ENCODE peak calls at places on chromosome 1, in four cellular contexts. W, M, E and U are unnamed samples.

GRCh38 chr1:190175320-190175719 is 302.3 kb downstream of the BRINP3 start:
- DNase-seq in W (no peak), E (no peak), M (no peak), U (no peak)

GRCh38 chr1:209455666-209456065 is 127.8 kb upstream of the CAMK1G start:
- DNase-seq in M (no peak), W (no peak), E (no peak), U (no peak)

GRCh38 chr1:212816567-212817278 is 25.0 kb downstream of the TATDN3 start:
- DNase-seq in E (peak), M (peak), W (no peak), U (no peak)

GRCh38 chr1:160779662-160780397 is 16.1 kb upstream of the LY9 start:
- DNase-seq in W (peak), M (peak), E (peak), U (no peak)

GRCh38 chr1:203322480-203323179 is 17.3 kb downstream of the BTG2 start:
- DNase-seq in E (no peak), M (no peak), W (no peak), U (no peak)

GRCh38 chr1:208820600-208821232 is 576.5 kb upstream of the PLXNA2 start:
- DNase-seq in E (no peak), W (no peak), M (no peak), U (no peak)

GRCh38 chr1:45876000-45876399 is 72.6 kb downstream of the MAST2 start:
- DNase-seq in E (no peak), M (no peak), W (no peak), U (no peak)

GRCh38 chr1:56326056-56326455 is 253.3 kb downstream of the PLPP3 start:
- DNase-seq in W (no peak), M (no peak), E (no peak), U (no peak)

GRCh38 chr1:184418955-184419733 is 32.3 kb downstream of the C1orf21 start:
- DNase-seq in E (no peak), W (no peak), M (no peak), U (no peak)

GRCh38 chr1:224781800-224782199 is 147.7 kb upstream of the DNAH14 start:
- DNase-seq in E (peak), W (no peak), M (no peak), U (no peak)

GRCh38 chr1:91613594-91613993 is 112.9 kb downstream of the CDC7 start:
- DNase-seq in W (peak), E (no peak), M (no peak), U (no peak)

GRCh38 chr1:198467342-198467741 is 73.1 kb downstream of the ATP6V1G3 start:
- DNase-seq in E (no peak), M (no peak), W (no peak), U (no peak)

GRCh38 chr1:232012773-232013386 is 386.3 kb downstream of the DISC1 start:
- DNase-seq in W (no peak), E (no peak), M (no peak), U (no peak)

GRCh38 chr1:49050041-49050440 is 273.4 kb upstream of the BEND5 start:
- DNase-seq in W (no peak), E (no peak), M (no peak), U (no peak)

GRCh38 chr1:82386365-82387069 is 585.8 kb downstream of the ADGRL2 start:
- DNase-seq in M (no peak), E (no peak), W (no peak), U (no peak)

GRCh38 chr1:11680270-11681070 is 478 bp downstream of the MAD2L2 start:
- DNase-seq in M (peak), W (peak), E (no peak), U (no peak)

GRCh38 chr1:54463259-54464030 is 57.3 kb upstream of the SSBP3 start:
- DNase-seq in E (no peak), W (no peak), M (peak), U (no peak)

GRCh38 chr1:246435421-246436041 is 71.5 kb downstream of the SMYD3 start:
- DNase-seq in W (no peak), E (no peak), M (no peak), U (no peak)

GRCh38 chr1:115069626-115070308 is 19.5 kb downstream of the TSPAN2 start:
- DNase-seq in E (no peak), W (no peak), M (no peak), U (no peak)

GRCh38 chr1:46687095-46687659 is 15.5 kb downstream of the TEX38 start:
- DNase-seq in W (no peak), M (no peak), E (no peak), U (no peak)

GRCh38 chr1:93779540-93780121 is 98.0 kb upstream of the BCAR3 start:
- DNase-seq in E (no peak), W (peak), M (no peak), U (no peak)

GRCh38 chr1:199580280-199580679 is 447.2 kb upstream of the NR5A2 start:
- DNase-seq in E (no peak), M (no peak), W (no peak), U (no peak)

GRCh38 chr1:180181048-180181447 is 26.4 kb downstream of the QSOX1 start:
- DNase-seq in M (peak), E (no peak), W (no peak), U (no peak)

GRCh38 chr1:221715321-221716169 is 26.3 kb downstream of the DUSP10 start:
- DNase-seq in W (no peak), M (no peak), E (peak), U (no peak)

GRCh38 chr1:31627930-31628421 is 10.5 kb downstream of the HCRTR1 start:
- DNase-seq in E (no peak), W (no peak), M (peak), U (no peak)

GRCh38 chr1:158793604-158794003 is 12.6 kb upstream of the OR6N2 start:
- DNase-seq in M (no peak), E (no peak), W (no peak), U (no peak)

DNA sequence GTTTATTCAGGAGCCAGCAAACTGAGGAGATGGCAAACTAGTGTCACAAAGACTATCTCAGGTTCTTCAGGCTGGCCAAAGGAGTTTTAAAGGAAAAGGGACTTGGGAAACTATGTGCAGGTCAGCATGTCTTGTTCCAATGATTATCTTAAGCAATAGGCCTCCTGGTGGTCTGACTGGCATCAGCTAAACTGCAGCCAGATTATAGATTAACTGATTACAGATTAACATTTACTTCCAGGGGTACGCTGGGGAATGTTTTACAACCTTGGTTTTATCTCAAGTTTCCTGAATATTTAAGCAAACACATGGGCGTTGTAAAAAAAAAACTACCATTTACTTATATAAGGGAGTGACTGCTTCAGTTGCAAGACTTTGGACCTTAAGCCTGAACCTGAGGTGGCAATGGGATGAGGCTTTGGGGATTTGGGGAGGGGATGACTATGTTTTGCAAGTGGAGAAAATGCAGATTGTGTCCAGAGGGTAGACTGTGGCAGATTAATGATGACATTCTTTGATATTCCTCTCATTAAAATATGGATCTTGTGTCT is 600.7 kb upstream of the B3GALT2 start:
- DNase-seq in E (no peak), W (no peak), M (no peak), U (no peak)
- TF ChIP-seq PBX3 in E (no peak), W (no peak), M (no peak), U (no peak)

GRCh38 chr1:173477286-173478098 is at the start of gene PRDX6:
- DNase-seq in E (peak), W (peak), M (no peak), U (no peak)
- TF ChIP-seq PBX3 in E (peak), W (no peak), M (no peak), U (no peak)

GRCh38 chr1:110197905-110198629 is 12.0 kb upstream of the KCNC4 start:
- DNase-seq in E (no peak), W (no peak), M (no peak), U (no peak)

GRCh38 chr1:110198746-110199145 is 11.4 kb upstream of the KCNC4 start:
- DNase-seq in E (no peak), W (no peak), M (no peak), U (no peak)

GRCh38 chr1:110195196-110195595 is 14.9 kb upstream of the KCNC4 start:
- DNase-seq in W (no peak), M (no peak), E (no peak), U (no peak)

GRCh38 chr1:110200190-110200589 is 9.9 kb upstream of the KCNC4 start:
- DNase-seq in W (no peak), E (no peak), M (no peak), U (no peak)

GRCh38 chr1:110196917-110197782 is 13.0 kb upstream of the KCNC4 start:
- DNase-seq in W (peak), E (peak), M (peak), U (no peak)
- TF ChIP-seq PBX3 in W (no peak), E (no peak), M (no peak), U (no peak)

GRCh38 chr1:34320081-34320480 is 143.4 kb downstream of the C1orf94 start:
- DNase-seq in M (peak), W (no peak), E (no peak), U (no peak)
- TF ChIP-seq PBX3 in M (no peak), W (no peak), E (no peak), U (no peak)

GRCh38 chr1:185421485-185422100 is 104.5 kb upstream of the IVNS1ABP start:
- DNase-seq in E (no peak), M (no peak), W (no peak), U (no peak)
- TF ChIP-seq PBX3 in E (no peak), M (no peak), W (no peak), U (no peak)

DNA sequence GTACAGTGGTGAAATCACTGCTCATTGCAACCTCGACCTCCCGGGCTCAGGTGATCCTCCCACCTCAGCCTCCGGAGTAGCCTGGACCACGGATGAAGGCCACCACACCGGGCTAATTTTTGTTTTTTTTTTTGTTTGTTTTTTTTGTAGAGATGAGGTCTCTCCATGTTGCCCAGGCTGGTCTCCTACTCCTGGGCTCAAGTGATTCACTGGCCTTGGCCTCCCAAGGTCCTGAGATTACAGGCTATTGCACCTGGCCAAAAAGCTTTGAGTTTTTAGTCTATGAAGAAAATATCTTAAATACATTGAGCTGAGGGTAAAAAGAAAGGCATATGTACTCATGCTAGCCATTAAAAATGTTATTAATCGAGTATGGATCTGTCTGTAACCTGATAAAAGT is 3.6 kb downstream of the TMEM50A start:
- DNase-seq in E (no peak), M (no peak), W (no peak), U (no peak)
- TF ChIP-seq PBX3 in E (no peak), M (no peak), W (no peak), U (no peak)

GRCh38 chr1:84634536-84635205 is 55.6 kb downstream of the SSX2IP start:
- DNase-seq in M (no peak), E (peak), W (no peak), U (no peak)

GRCh38 chr1:84635261-84635848 is 54.9 kb downstream of the SSX2IP start:
- DNase-seq in M (no peak), E (no peak), W (no peak), U (no peak)

GRCh38 chr1:84632975-84633427 is 57.3 kb downstream of the SSX2IP start:
- DNase-seq in M (no peak), W (peak), E (no peak), U (no peak)

GRCh38 chr1:84632142-84632541 is 57.9 kb upstream of the CTBS start:
- DNase-seq in E (no peak), W (no peak), M (no peak), U (no peak)
- TF ChIP-seq PBX3 in E (no peak), W (no peak), M (no peak), U (no peak)

GRCh38 chr1:9646037-9646436 is 5.5 kb upstream of the PIK3CD start:
- DNase-seq in M (no peak), W (no peak), E (no peak), U (no peak)
- TF ChIP-seq PBX3 in M (no peak), W (no peak), E (no peak), U (no peak)

GRCh38 chr1:174266476-174266875 is 107.2 kb downstream of the RABGAP1L start:
- DNase-seq in E (peak), W (no peak), M (no peak), U (no peak)
- TF ChIP-seq PBX3 in E (no peak), W (no peak), M (no peak), U (no peak)

DNA sequence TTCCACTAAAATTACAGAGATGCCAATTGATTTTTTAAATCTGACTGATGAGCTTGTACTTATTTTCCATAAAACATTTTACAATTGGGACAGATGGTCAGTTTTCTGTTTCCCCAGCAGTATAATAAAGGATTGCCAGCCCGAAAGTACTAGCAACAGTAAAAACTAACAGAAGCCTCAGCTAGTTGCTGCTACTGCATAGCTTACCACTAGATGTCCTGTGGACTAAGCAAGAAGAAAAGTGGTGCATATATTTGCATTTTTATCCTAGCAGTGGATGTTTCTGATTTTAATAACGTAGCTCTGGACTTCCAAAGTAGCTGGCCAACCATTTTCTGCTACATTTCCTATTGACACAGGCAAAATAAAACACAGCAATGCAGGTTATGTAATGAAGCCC is 241.5 kb downstream of the BARHL2 start:
- DNase-seq in W (no peak), E (no peak), M (no peak), U (no peak)
- TF ChIP-seq PBX3 in W (no peak), E (no peak), M (no peak), U (no peak)